ENCODE peak calls at places on chromosomes 16 and 17, in four cellular contexts. K is mammary epithelial cell, H is fibroblast of lung, L is hepatocyte. U is an unnamed sample.

GRCh38 chr17:82692268-82692667 is 6.2 kb downstream of the RAB40B start:
- DNase-seq in K (no peak), H (no peak), L (no peak), U (no peak)

GRCh38 chr17:15169676-15170075 is 95.5 kb downstream of the PMP22 start:
- DNase-seq in K (peak; percentile 20), H (peak; percentile 68), L (no peak), U (peak; percentile 57)

GRCh38 chr17:32529604-32530003 is 42.8 kb downstream of the CDK5R1 start:
- DNase-seq in K (no peak), H (no peak), L (no peak), U (no peak)

GRCh38 chr17:80025140-80025539 is 10.5 kb downstream of the TBC1D16 start:
- DNase-seq in K (no peak), H (no peak), L (peak; percentile 50), U (no peak)

GRCh38 chr17:59516451-59516850 is 49.0 kb upstream of the DHX40 start:
- DNase-seq in K (no peak), H (no peak), L (no peak), U (no peak)

GRCh38 chr16:58034128-58034685 is 8.7 kb downstream of the MMP15 start:
- DNase-seq in K (no peak), H (no peak), L (no peak), U (no peak)

GRCh38 chr17:66625321-66625767 is 209.6 kb upstream of the CACNG5 start:
- DNase-seq in K (peak; percentile 19), H (peak; percentile 26), L (peak; percentile 27), U (peak; percentile 44)

GRCh38 chr16:2207872-2208271 is 2.6 kb downstream of the MLST8 start:
- DNase-seq in K (no peak), H (no peak), L (no peak), U (no peak)

GRCh38 chr17:71412803-71413202 is 708.0 kb upstream of the SOX9 start:
- DNase-seq in K (peak; percentile 98), H (peak; percentile 99), L (peak; percentile 41), U (peak; percentile 96)

GRCh38 chr17:56185905-56186783 is 32.9 kb downstream of the ANKFN1 start:
- DNase-seq in K (no peak), H (peak; percentile 96), L (peak; percentile 27), U (peak; percentile 90)

GRCh38 chr16:89070590-89070989 is 23.1 kb upstream of the ACSF3 start:
- DNase-seq in K (no peak), H (no peak), L (no peak), U (no peak)

GRCh38 chr16:76639685-76640289 is 362.6 kb downstream of the CNTNAP4 start:
- DNase-seq in K (peak; percentile 47), H (peak; percentile 0), L (peak; percentile 67), U (peak; percentile 2)

GRCh38 chr17:82775033-82775823 is 23.4 kb downstream of the TBCD start:
- DNase-seq in K (no peak), H (peak; percentile 34), L (peak; percentile 74), U (peak; percentile 66)

GRCh38 chr16:28915181-28915580 is 9.9 kb downstream of the RABEP2 start:
- DNase-seq in K (no peak), H (peak; percentile 60), L (no peak), U (peak; percentile 65)

GRCh38 chr17:78427140-78427539 is 48.7 kb downstream of the PGS1 start:
- DNase-seq in K (no peak), H (no peak), L (no peak), U (no peak)

GRCh38 chr17:18213666-18214270 is 11.7 kb upstream of the LLGL1 start:
- DNase-seq in K (no peak), H (no peak), L (no peak), U (no peak)

GRCh38 chr17:40966848-40967247 is at the start of gene KRT39:
- DNase-seq in K (no peak), H (no peak), L (no peak), U (no peak)

GRCh38 chr17:64457156-64457555 is 8.2 kb downstream of the MILR1 start:
- DNase-seq in K (no peak), H (peak; percentile 84), L (no peak), U (peak; percentile 27)

GRCh38 chr16:68644715-68645493 is at the start of gene CDH3:
- DNase-seq in K (peak; percentile 97), H (peak; percentile 48), L (peak; percentile 80), U (peak; percentile 64)

GRCh38 chr17:27207073-27207511 is 86.8 kb upstream of the WSB1 start:
- DNase-seq in K (peak; percentile 70), H (peak; percentile 60), L (no peak), U (peak; percentile 82)

GRCh38 chr16:78584213-78584860 is 484.9 kb downstream of the WWOX start:
- DNase-seq in K (no peak), H (no peak), L (no peak), U (no peak)

GRCh38 chr17:62705781-62706597 is 78.5 kb downstream of the MRC2 start:
- DNase-seq in K (peak; percentile 50), H (peak; percentile 66), L (no peak), U (no peak)

GRCh38 chr17:80838381-80839345 is 153.0 kb upstream of the CHMP6 start:
- DNase-seq in K (no peak), H (no peak), L (no peak), U (no peak)

GRCh38 chr17:19244796-19245195 is 7.6 kb downstream of the EPN2 start:
- DNase-seq in K (no peak), H (no peak), L (no peak), U (no peak)

GRCh38 chr16:27323781-27324561 is 10.2 kb downstream of the IL4R start:
- DNase-seq in K (no peak), H (no peak), L (no peak), U (no peak)

GRCh38 chr17:80070375-80071115 is 30.8 kb upstream of the GAA start:
- DNase-seq in K (no peak), H (no peak), L (no peak), U (peak; percentile 39)

GRCh38 chr17:354651-355556 is 2.3 kb upstream of the RPH3AL start:
- DNase-seq in K (no peak), H (no peak), L (no peak), U (no peak)

GRCh38 chr16:27189335-27189972 is 13.9 kb upstream of the KDM8 start:
- DNase-seq in K (no peak), H (no peak), L (no peak), U (no peak)

GRCh38 chr17:3968886-3969524 is 4.8 kb upstream of the ATP2A3 start:
- DNase-seq in K (no peak), H (no peak), L (no peak), U (no peak)

GRCh38 chr17:3968017-3968416 is 3.8 kb upstream of the ATP2A3 start:
- DNase-seq in K (no peak), H (no peak), L (no peak), U (no peak)

GRCh38 chr17:3964203-3965122 is at the start of gene ATP2A3:
- DNase-seq in K (no peak), H (no peak), L (peak; percentile 45), U (peak; percentile 43)

GRCh38 chr17:3965123-3965800 is 1.0 kb upstream of the ATP2A3 start:
- DNase-seq in K (peak; percentile 21), H (peak; percentile 25), L (peak; percentile 73), U (peak; percentile 60)

DNA sequence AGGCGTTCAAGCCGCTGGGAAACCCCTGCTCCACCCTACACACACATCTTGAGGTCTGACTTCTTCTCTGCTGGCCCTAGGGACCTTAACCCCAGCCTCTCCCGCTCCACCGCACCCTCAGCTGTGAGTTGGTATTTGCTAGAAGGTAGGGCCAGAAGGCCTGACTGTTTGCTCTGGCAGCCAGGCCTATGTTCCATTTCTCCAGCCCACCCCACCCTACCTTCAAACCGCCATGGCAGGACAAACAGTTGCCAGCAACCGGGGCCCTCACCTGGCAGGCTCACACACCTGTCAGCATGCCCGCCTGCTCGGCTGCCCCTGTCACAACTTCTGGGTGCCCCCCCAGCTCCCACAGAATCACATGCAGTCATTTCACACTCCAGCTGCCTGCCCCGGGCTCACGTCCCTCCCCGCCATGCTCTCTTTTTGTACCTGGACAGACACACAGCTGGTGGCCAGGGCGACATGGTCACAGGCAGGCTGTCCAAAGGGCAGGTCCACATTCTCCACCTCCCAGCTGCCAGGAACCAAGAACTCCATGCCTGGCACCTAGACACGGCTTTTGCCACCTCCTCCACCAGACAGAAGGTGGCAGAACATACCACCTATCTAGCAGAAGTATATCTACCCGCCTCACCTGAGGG is 2.6 kb upstream of the ATP2A3 start:
- DNase-seq in K (no peak), H (no peak), L (no peak), U (no peak)
- H3K4me1 ChIP-seq in K (peaks cover 4% of the 10 kb centered on the region), H (no peaks in the 10 kb centered on the region), L (peaks cover 10% of the 10 kb centered on the region), U (no peaks in the 10 kb centered on the region)

DNA sequence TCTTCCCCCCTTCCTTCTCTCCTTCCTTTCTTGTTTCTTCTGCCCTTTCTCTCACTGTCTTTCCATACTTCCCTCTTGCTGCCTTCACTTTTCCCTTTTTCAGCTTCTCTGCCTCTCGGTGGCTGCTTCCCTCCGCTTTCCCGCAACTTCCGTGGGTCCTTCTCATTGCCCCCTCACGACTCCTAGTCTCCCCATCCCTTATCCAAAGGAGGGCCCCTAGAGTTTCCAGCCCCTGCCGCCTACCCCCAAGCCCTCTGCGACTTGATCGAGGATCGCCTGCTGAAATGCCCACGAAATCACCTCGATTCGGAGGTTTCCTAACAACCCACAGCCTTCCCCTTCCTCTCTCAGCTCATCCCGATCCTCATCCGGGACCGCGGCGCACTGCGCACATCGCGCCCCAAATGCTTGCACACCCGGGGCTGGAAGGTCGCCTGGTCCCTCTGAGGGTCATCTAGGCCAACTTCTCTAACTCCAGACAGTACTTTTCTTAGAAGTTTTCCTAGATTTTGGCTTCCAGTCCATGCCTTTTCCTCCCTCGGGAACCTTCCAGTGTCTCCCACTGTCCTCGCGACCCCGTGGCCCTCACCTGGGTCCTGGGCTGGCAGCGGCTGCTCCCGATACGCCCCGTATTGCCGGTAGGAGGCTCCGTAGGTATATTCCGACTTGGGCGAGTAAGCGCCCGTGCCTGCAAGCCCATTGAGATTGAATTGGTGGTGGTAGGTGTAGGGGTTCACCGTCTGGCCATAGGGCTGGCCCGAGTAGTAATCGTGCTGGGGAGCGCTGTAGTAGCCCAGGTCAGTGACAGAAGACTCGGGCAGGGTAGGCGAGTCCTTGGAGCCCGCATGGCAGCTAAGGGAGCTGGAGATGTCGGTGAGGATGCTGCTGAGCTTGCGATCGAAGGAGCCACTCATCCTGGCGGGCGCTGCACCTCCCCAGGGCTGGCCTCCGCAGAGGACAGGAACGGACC is 654 bp downstream of the DLX3 start:
- DNase-seq in K (no peak), H (no peak), L (peak; percentile 28), U (peak; percentile 33)
- TF ChIP-seq EZH2 in K (peak; percentile 37), H (peak; percentile 86), L (peak; percentile 95), U (peak; percentile 55)

GRCh38 chr17:16378631-16379282 is 2.1 kb upstream of the UBB start:
- DNase-seq in K (peak; percentile 96), H (no peak), L (no peak), U (peak; percentile 27)

GRCh38 chr17:16377804-16378400 is 3.0 kb upstream of the UBB start:
- DNase-seq in K (peak; percentile 83), H (peak; percentile 63), L (no peak), U (peak; percentile 91)

GRCh38 chr17:16371742-16372141 is 9.1 kb upstream of the UBB start:
- DNase-seq in K (peak; percentile 37), H (peak; percentile 63), L (no peak), U (peak; percentile 59)

GRCh38 chr17:16374129-16374528 is 6.8 kb upstream of the UBB start:
- DNase-seq in K (peak; percentile 54), H (peak; percentile 64), L (peak; percentile 36), U (peak; percentile 90)

DNA sequence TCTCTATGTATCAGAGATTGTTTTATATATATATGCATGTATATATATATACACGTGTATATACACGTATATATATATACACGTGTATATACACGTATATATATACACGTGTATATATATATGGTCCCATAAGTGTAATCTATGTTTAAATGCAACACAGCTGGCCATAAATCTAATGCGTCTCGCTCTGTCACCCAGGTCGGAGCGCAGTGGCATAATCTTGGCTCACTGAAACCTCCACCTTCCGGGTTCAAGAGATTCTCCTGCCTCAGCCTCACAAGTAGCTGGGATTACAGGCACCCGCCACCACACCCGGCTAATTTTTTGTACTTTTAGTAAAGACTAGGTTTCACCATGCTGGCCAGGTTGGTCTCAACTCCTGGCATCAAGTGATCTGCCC is 6.4 kb upstream of the UBB start:
- DNase-seq in K (no peak), H (no peak), L (no peak), U (no peak)
- H3K4me1 ChIP-seq in K (peaks cover 14% of the 10 kb centered on the region), H (peaks cover 5% of the 10 kb centered on the region), L (no peaks in the 10 kb centered on the region), U (peaks cover 10% of the 10 kb centered on the region)

GRCh38 chr16:31182391-31182790 is 2.5 kb downstream of the FUS start:
- DNase-seq in K (no peak), H (no peak), L (no peak), U (peak; percentile 53)
- TF ChIP-seq EZH2 in K (no peak), H (no peak), L (no peak), U (no peak)

U was measured in GM23248.